ENCODE peak calls at places on chromosome 17, in seven cellular contexts. P is activated naive CD4-positive, alpha-beta T cell treated with Interleukin-2 at 50 U/mL for 16 hours; V is Calu3; G is stomach; C is fibroblast of the conjunctiva; Z is NCI-H460; T is Daoy. X is an unnamed sample.

GRCh38 chr17:17457680-17458079 is 19.1 kb upstream of the MED9 start:
- DNase-seq in V (no peak), G (no peak), P (no peak), T (no peak), Z (no peak), C (no peak), X (no peak)

GRCh38 chr17:62781826-62782225 is 26.3 kb downstream of the MARCHF10 start:
- DNase-seq in Z (no peak), V (no peak), P (no peak), C (peak; percentile 79), G (no peak), T (no peak), X (no peak)

GRCh38 chr17:45334701-45335677 is 18.2 kb upstream of the MAP3K14 start:
- DNase-seq in V (no peak), T (no peak), G (no peak), C (no peak), P (no peak), Z (no peak), X (no peak)

GRCh38 chr17:77634710-77635109 is 323.8 kb upstream of the TNRC6C start:
- DNase-seq in V (no peak), P (peak; percentile 25), C (no peak), T (no peak), Z (no peak), G (no peak), X (no peak)

GRCh38 chr17:44375196-44376017 is 11.8 kb upstream of the FAM171A2 start:
- DNase-seq in C (no peak), Z (no peak), V (no peak), T (no peak), P (no peak), G (no peak), X (peak; percentile 45)

GRCh38 chr17:49985310-49985990 is 9.6 kb downstream of the DLX3 start:
- DNase-seq in V (no peak), G (no peak), T (no peak), P (no peak), C (no peak), Z (no peak), X (no peak)

GRCh38 chr17:61928101-61928436 is 287 bp upstream of the INTS2 start:
- DNase-seq in P (no peak), V (no peak), G (no peak), C (no peak), T (no peak), Z (no peak), X (no peak)

GRCh38 chr17:74185786-74186185 is 17.7 kb upstream of the RPL38 start:
- DNase-seq in T (no peak), Z (no peak), G (no peak), V (no peak), C (no peak), P (no peak), X (no peak)

GRCh38 chr17:60161598-60162330 is 12.0 kb downstream of the CA4 start:
- DNase-seq in V (no peak), C (no peak), Z (no peak), T (no peak), G (peak; percentile 50), P (no peak), X (peak; percentile 81)

GRCh38 chr17:74325743-74326379 is at the start of gene KIF19:
- DNase-seq in V (no peak), T (peak; percentile 63), Z (peak; percentile 28), P (peak; percentile 67), G (peak; percentile 55), C (no peak), X (peak; percentile 34)

GRCh38 chr17:69358688-69359596 is 32.0 kb upstream of the ABCA5 start:
- DNase-seq in G (no peak), Z (no peak), V (peak; percentile 28), T (no peak), C (no peak), P (no peak), X (no peak)

GRCh38 chr17:12667299-12667958 is 1.7 kb downstream of the MYOCD start:
- DNase-seq in G (no peak), C (peak; percentile 43), Z (peak; percentile 75), P (no peak), T (peak; percentile 85), V (peak; percentile 38), X (no peak)

GRCh38 chr17:5694507-5694906 is 110.2 kb upstream of the NLRP1 start:
- DNase-seq in Z (no peak), P (no peak), G (no peak), V (no peak), C (no peak), T (peak; percentile 35), X (no peak)

GRCh38 chr17:7951143-7951792 is 19.3 kb downstream of the CNTROB start:
- DNase-seq in T (no peak), Z (no peak), C (no peak), P (peak; percentile 59), G (no peak), V (no peak), X (no peak)

GRCh38 chr17:60604686-60605334 is 4.8 kb downstream of the PPM1D start:
- DNase-seq in C (no peak), V (no peak), T (peak; percentile 72), P (no peak), G (no peak), Z (no peak), X (no peak)

GRCh38 chr17:73356561-73357170 is 44.9 kb upstream of the CDC42EP4 start:
- DNase-seq in Z (no peak), P (no peak), T (no peak), G (no peak), V (no peak), C (no peak), X (no peak)

GRCh38 chr17:64492481-64493109 is 4.3 kb downstream of the POLG2 start:
- DNase-seq in T (no peak), P (no peak), C (no peak), G (no peak), V (no peak), Z (no peak), X (no peak)

GRCh38 chr17:75629157-75629556 is 4.1 kb upstream of the SMIM5 start:
- DNase-seq in V (no peak), C (no peak), Z (no peak), P (no peak), T (no peak), G (no peak), X (no peak)

GRCh38 chr17:16872836-16873653 is 98.9 kb downstream of the TNFRSF13B start:
- DNase-seq in C (no peak), G (peak; percentile 45), V (peak; percentile 50), P (peak; percentile 12), Z (peak; percentile 31), T (peak; percentile 69), X (no peak)

GRCh38 chr17:75587718-75588545 is at the start of gene MYO15B:
- DNase-seq in Z (no peak), T (peak; percentile 58), C (no peak), P (peak; percentile 41), G (peak; percentile 60), V (peak; percentile 70), X (peak; percentile 87)

GRCh38 chr17:77872199-77872598 is 86.3 kb upstream of the TNRC6C start:
- DNase-seq in P (peak; percentile 21), C (no peak), Z (no peak), V (no peak), G (no peak), T (no peak), X (no peak)

GRCh38 chr17:2995362-2995761 is 68.0 kb downstream of the OR1D5 start:
- DNase-seq in G (no peak), T (no peak), Z (no peak), P (no peak), V (no peak), C (no peak), X (no peak)

GRCh38 chr17:4849011-4849536 is 15.9 kb downstream of the MINK1 start:
- DNase-seq in C (no peak), T (no peak), P (no peak), V (peak; percentile 38), G (no peak), Z (no peak), X (no peak)

GRCh38 chr17:82322526-82323453 is 5.4 kb upstream of the CD7 start:
- DNase-seq in P (no peak), V (no peak), C (no peak), G (no peak), T (no peak), Z (no peak), X (no peak)

GRCh38 chr17:79019631-79020584 is 4.1 kb upstream of the C1QTNF1 start:
- DNase-seq in P (peak; percentile 50), T (peak; percentile 58), V (peak; percentile 65), Z (peak; percentile 62), G (peak; percentile 71), C (peak; percentile 83), X (no peak)

GRCh38 chr17:20267459-20267842 is 199.9 kb downstream of the LGALS9B start:
- DNase-seq in P (peak; percentile 19), T (no peak), V (no peak), C (no peak), Z (no peak), G (no peak), X (no peak)

GRCh38 chr17:36001109-36001735 is at the start of gene CCL15:
- DNase-seq in V (no peak), T (no peak), Z (no peak), P (no peak), C (no peak), G (no peak), X (no peak)

GRCh38 chr17:68600881-68601564 is at the start of gene FAM20A:
- DNase-seq in T (peak; percentile 19), G (peak; percentile 87), P (no peak), Z (no peak), C (no peak), V (peak; percentile 50), X (peak; percentile 78)

GRCh38 chr17:77644981-77645380 is 313.5 kb upstream of the TNRC6C start:
- DNase-seq in P (peak; percentile 52), C (no peak), Z (no peak), T (peak; percentile 50), V (no peak), G (no peak), X (no peak)

GRCh38 chr17:38705523-38705802 is 390 bp downstream of the MLLT6 start:
- DNase-seq in C (no peak), T (no peak), G (no peak), V (no peak), Z (no peak), P (no peak), X (no peak)